ENCODE peak calls at places on chromosomes 12 and 14, in eight cellular contexts. A, F, J, Z, T, K, Q and X are unnamed samples.

GRCh38 chr12:89353188-89353822 is 1.0 kb upstream of the DUSP6 start:
- DNase-seq in Q (peak; percentile 71), A (peak; percentile 51), K (peak; percentile 47), T (peak; percentile 95), F (no peak), Z (peak; percentile 71), J (peak; percentile 70), X (peak; percentile 40)

GRCh38 chr14:26984318-26985177 is 386.7 kb upstream of the NOVA1 start:
- DNase-seq in J (peak; percentile 70), K (peak; percentile 8), Q (peak; percentile 71), A (no peak), T (no peak), F (peak; percentile 2), Z (no peak), X (no peak)

GRCh38 chr12:66956300-66956699 is 277.4 kb upstream of the GRIP1 start:
- DNase-seq in Z (no peak), J (no peak), A (no peak), Q (no peak), K (no peak), F (no peak), T (no peak), X (no peak)

GRCh38 chr14:104926619-104927431 is 2.1 kb downstream of the PLD4 start:
- DNase-seq in T (peak; percentile 84), Z (no peak), F (no peak), Q (no peak), K (no peak), J (no peak), A (no peak), X (no peak)

GRCh38 chr12:69987453-69988102 is 162.6 kb downstream of the MYRFL start:
- DNase-seq in F (no peak), Z (no peak), J (peak; percentile 80), Q (peak; percentile 92), K (no peak), A (no peak), T (no peak), X (no peak)

GRCh38 chr12:116864371-116865160 is 16.7 kb downstream of the HRK start:
- DNase-seq in T (no peak), J (no peak), Z (no peak), A (no peak), Q (peak; percentile 69), K (no peak), F (no peak), X (no peak)

GRCh38 chr12:121356657-121357056 is 4.4 kb upstream of the ANAPC5 start:
- DNase-seq in K (no peak), A (no peak), Z (no peak), J (no peak), F (no peak), T (no peak), Q (no peak), X (no peak)

GRCh38 chr14:23302290-23303225 is at the start of gene PPP1R3E:
- DNase-seq in F (peak; percentile 49), Q (peak; percentile 64), Z (peak; percentile 37), A (peak; percentile 87), K (peak; percentile 80), J (peak; percentile 57), T (peak; percentile 94), X (no peak)

GRCh38 chr12:75661927-75662326 is 150.5 kb upstream of the KRR1 start:
- DNase-seq in A (no peak), Q (peak; percentile 62), Z (no peak), T (no peak), J (no peak), K (no peak), F (no peak), X (no peak)

GRCh38 chr12:120847392-120848157 is 56.6 kb downstream of the SPPL3 start:
- DNase-seq in Q (peak; percentile 32), J (no peak), A (no peak), Z (no peak), T (no peak), K (no peak), F (no peak), X (no peak)

GRCh38 chr12:57454566-57455373 is at the start of gene INHBE:
- DNase-seq in Z (no peak), T (no peak), F (no peak), J (peak; percentile 73), A (no peak), Q (peak; percentile 77), K (no peak), X (no peak)

GRCh38 chr12:6821674-6822433 is at the start of gene GPR162:
- DNase-seq in Z (peak; percentile 68), K (no peak), T (peak; percentile 87), Q (no peak), J (no peak), A (no peak), F (no peak), X (no peak)

GRCh38 chr14:101007004-101007614 is 103.6 kb upstream of the RTL1 start:
- DNase-seq in Q (no peak), T (peak; percentile 68), A (no peak), J (peak; percentile 7), Z (no peak), F (no peak), K (no peak), X (no peak)

GRCh38 chr12:39070775-39071174 is 165.4 kb upstream of the CPNE8 start:
- DNase-seq in Z (no peak), T (no peak), F (no peak), J (no peak), Q (peak; percentile 80), K (no peak), A (no peak), X (no peak)

GRCh38 chr14:39233680-39234326 is at the start of gene MIA2:
- DNase-seq in Q (no peak), K (no peak), Z (no peak), T (no peak), F (no peak), A (no peak), J (no peak), X (no peak)

GRCh38 chr12:66149702-66150398 is 19.3 kb upstream of the LLPH start:
- DNase-seq in Q (no peak), K (no peak), Z (no peak), A (no peak), J (no peak), T (no peak), F (no peak), X (no peak)

GRCh38 chr12:131403676-131404075 is 307.2 kb upstream of the SFSWAP start:
- DNase-seq in K (no peak), A (no peak), F (no peak), T (no peak), Z (no peak), J (no peak), Q (no peak), X (no peak)

GRCh38 chr14:47619397-47619796 is 56.0 kb downstream of the MDGA2 start:
- DNase-seq in K (no peak), Q (no peak), T (no peak), F (no peak), J (no peak), Z (no peak), A (no peak), X (no peak)

GRCh38 chr14:106308839-106309389 is 782.5 kb downstream of the TMEM121 start:
- DNase-seq in T (peak; percentile 75), F (no peak), K (peak; percentile 99), Q (peak; percentile 18), A (peak; percentile 72), J (peak; percentile 12), Z (no peak), X (no peak)

GRCh38 chr12:125633686-125634085 is 568.5 kb downstream of the AACS start:
- DNase-seq in A (no peak), Q (peak; percentile 93), F (no peak), Z (no peak), K (no peak), T (no peak), J (peak; percentile 22), X (no peak)

GRCh38 chr14:21258194-21258888 is 10.9 kb downstream of the HNRNPC start:
- DNase-seq in Q (no peak), F (no peak), T (no peak), Z (no peak), J (no peak), K (no peak), A (no peak), X (no peak)

GRCh38 chr12:32134144-32134888 is 27.7 kb downstream of the BICD1 start:
- DNase-seq in Z (no peak), Q (peak; percentile 36), F (no peak), T (no peak), J (no peak), K (peak; percentile 49), A (peak; percentile 63), X (no peak)

GRCh38 chr12:125393569-125393968 is 328.3 kb downstream of the AACS start:
- DNase-seq in F (no peak), K (no peak), T (no peak), A (no peak), J (peak; percentile 13), Q (no peak), Z (no peak), X (no peak)

GRCh38 chr14:24915958-24916595 is 133.9 kb downstream of the STXBP6 start:
- DNase-seq in F (no peak), Q (no peak), J (no peak), Z (no peak), K (no peak), A (no peak), T (no peak), X (no peak)

GRCh38 chr12:52831251-52831650 is 2.9 kb downstream of the KRT79 start:
- DNase-seq in J (no peak), T (no peak), F (no peak), K (no peak), A (no peak), Q (no peak), Z (no peak), X (no peak)

GRCh38 chr14:89507521-89507920 is 90.5 kb upstream of the FOXN3 start:
- DNase-seq in K (no peak), J (no peak), T (no peak), Q (peak; percentile 79), A (no peak), Z (no peak), F (no peak), X (no peak)

GRCh38 chr12:3200032-3200617 is 122.9 kb downstream of the TSPAN9 start:
- DNase-seq in A (no peak), J (no peak), F (no peak), T (peak; percentile 89), Q (no peak), K (no peak), Z (peak; percentile 75), X (peak; percentile 21)

GRCh38 chr12:115923851-115924250 is 353.6 kb downstream of the MED13L start:
- DNase-seq in J (no peak), K (no peak), A (no peak), T (no peak), Z (no peak), F (no peak), Q (no peak), X (no peak)

GRCh38 chr12:113072136-113072535 is 15.6 kb downstream of the DTX1 start:
- DNase-seq in F (no peak), K (no peak), T (no peak), A (no peak), J (no peak), Q (peak; percentile 32), Z (no peak), X (no peak)

GRCh38 chr14:21748869-21749303 is 75.3 kb upstream of the OR4E1 start:
- DNase-seq in A (peak; percentile 52), T (no peak), K (peak; percentile 36), Z (peak; percentile 10), Q (peak; percentile 60), J (peak; percentile 30), F (no peak), X (peak; percentile 3)

GRCh38 chr14:72513994-72514659 is 379.8 kb downstream of the DPF3 start:
- DNase-seq in F (no peak), Q (peak; percentile 54), J (no peak), Z (peak; percentile 20), K (peak; percentile 7), A (no peak), T (no peak), X (no peak)

GRCh38 chr12:132847363-132848356 is 19.0 kb upstream of the GOLGA3 start:
- DNase-seq in Z (no peak), K (no peak), T (no peak), F (no peak), A (no peak), Q (no peak), J (no peak), X (no peak)

GRCh38 chr14:34857689-34858449 is 17.3 kb downstream of the BAZ1A start:
- DNase-seq in J (no peak), K (no peak), F (no peak), T (no peak), Q (no peak), Z (no peak), A (no peak), X (no peak)